ENCODE peak calls at places on chromosome 7, in nine cellular contexts. B is skeletal muscle cell; Z is effector CD4-positive, alpha-beta T cell; G is Kasumi-1; L is transverse colon; F is fibroblast of mammary gland; H is endothelial cell; A is AG04449; U is stimulated activated CD8-positive, alpha-beta memory T cell treated with anti-CD3 and anti-CD28 coated beads, Interleukin-15, amount 100 ng/mL, for 48 hours. T is an unnamed sample.

GRCh38 chr7:134126937-134127848 is at the start of gene LRGUK:
- DNase-seq in B (peak), Z (peak), G (peak), L (peak), F (peak), H (peak), A (peak), U (peak), T (peak)

GRCh38 chr7:14766747-14767146 is 135.8 kb downstream of the DGKB start:
- DNase-seq in B (no peak), Z (no peak), G (no peak), L (no peak), F (no peak), H (no peak), A (peak), U (no peak), T (no peak)

GRCh38 chr7:6640246-6640721 is 3.2 kb downstream of the ZNF316 start:
- DNase-seq in B (peak), Z (no peak), G (peak), L (no peak), F (peak), H (no peak), A (no peak), U (no peak), T (peak)

GRCh38 chr7:4792537-4793126 is 17.2 kb downstream of the AP5Z1 start:
- DNase-seq in B (no peak), Z (no peak), G (no peak), L (no peak), F (peak), H (peak), A (no peak), U (no peak), T (no peak)

GRCh38 chr7:10181996-10182395 is 791.7 kb upstream of the PHF14 start:
- DNase-seq in B (no peak), Z (no peak), G (no peak), L (no peak), F (no peak), H (no peak), A (no peak), U (no peak), T (peak)

GRCh38 chr7:69934475-69934903 is 336.2 kb downstream of the AUTS2 start:
- DNase-seq in B (no peak), Z (no peak), G (no peak), L (no peak), F (no peak), H (no peak), A (no peak), U (no peak), T (no peak)

GRCh38 chr7:102152672-102153585 is 133.7 kb upstream of the SH2B2 start:
- DNase-seq in B (no peak), Z (no peak), G (no peak), L (no peak), F (peak), H (peak), A (no peak), U (no peak), T (no peak)

GRCh38 chr7:79046061-79046460 is 407.4 kb downstream of the MAGI2 start:
- DNase-seq in B (no peak), Z (no peak), G (no peak), L (no peak), F (peak), H (no peak), A (no peak), U (no peak), T (no peak)

GRCh38 chr7:2525161-2525930 is 5.8 kb downstream of the LFNG start:
- DNase-seq in B (no peak), Z (no peak), G (no peak), L (peak), F (no peak), H (no peak), A (no peak), U (no peak), T (peak)

T was measured in MV-4-11.